ENCODE peak calls at places on chromosomes 1 and 21, in nine cellular contexts. One of them, this sample, is unnamed.

GRCh38 chr1:197967066-197967465 is 49.9 kb downstream of the LHX9 start:
- DNase-seq in GM13976: no peak
- DNase-seq in stimulated activated CD4-positive, alpha-beta T cell treated with anti-CD3 and anti-CD28 coated beads, TNF-alpha, amount 100 ng/mL, for 48 hours: no peak
- DNase-seq in psoas muscle: no peak
- DNase-seq in NCI-H1436: no peak
- DNase-seq in memory B cell: no peak
- DNase-seq in NCI-H1105: no peak
- DNase-seq in heart right ventricle: no peak
- DNase-seq in dermis blood vessel endothelial cell: no peak
- DNase-seq in this sample: no peak

GRCh38 chr21:42609806-42610205 is 43.6 kb upstream of the PDE9A start:
- DNase-seq in GM13976: no peak
- DNase-seq in stimulated activated CD4-positive, alpha-beta T cell treated with anti-CD3 and anti-CD28 coated beads, TNF-alpha, amount 100 ng/mL, for 48 hours: peak; percentile 27
- DNase-seq in psoas muscle: no peak
- DNase-seq in NCI-H1436: no peak
- DNase-seq in memory B cell: no peak
- DNase-seq in NCI-H1105: no peak
- DNase-seq in heart right ventricle: no peak
- DNase-seq in dermis blood vessel endothelial cell: no peak
- DNase-seq in this sample: no peak

GRCh38 chr1:200966934-200967333 is 56.6 kb downstream of the KIF21B start:
- DNase-seq in GM13976: no peak
- DNase-seq in stimulated activated CD4-positive, alpha-beta T cell treated with anti-CD3 and anti-CD28 coated beads, TNF-alpha, amount 100 ng/mL, for 48 hours: no peak
- DNase-seq in psoas muscle: no peak
- DNase-seq in NCI-H1436: no peak
- DNase-seq in memory B cell: no peak
- DNase-seq in NCI-H1105: no peak
- DNase-seq in heart right ventricle: no peak
- DNase-seq in dermis blood vessel endothelial cell: no peak
- DNase-seq in this sample: no peak

GRCh38 chr1:209435654-209436566 is 147.6 kb upstream of the CAMK1G start:
- DNase-seq in GM13976: peak; percentile 54
- DNase-seq in stimulated activated CD4-positive, alpha-beta T cell treated with anti-CD3 and anti-CD28 coated beads, TNF-alpha, amount 100 ng/mL, for 48 hours: peak; percentile 30
- DNase-seq in psoas muscle: peak; percentile 71
- DNase-seq in NCI-H1436: peak; percentile 65
- DNase-seq in memory B cell: no peak
- DNase-seq in NCI-H1105: peak; percentile 58
- DNase-seq in heart right ventricle: peak; percentile 62
- DNase-seq in dermis blood vessel endothelial cell: peak; percentile 67
- DNase-seq in this sample: peak; percentile 90

GRCh38 chr1:207459008-207459407 is 4.9 kb downstream of the CR2 start:
- DNase-seq in GM13976: no peak
- DNase-seq in stimulated activated CD4-positive, alpha-beta T cell treated with anti-CD3 and anti-CD28 coated beads, TNF-alpha, amount 100 ng/mL, for 48 hours: no peak
- DNase-seq in psoas muscle: no peak
- DNase-seq in NCI-H1436: no peak
- DNase-seq in memory B cell: no peak
- DNase-seq in NCI-H1105: no peak
- DNase-seq in heart right ventricle: no peak
- DNase-seq in dermis blood vessel endothelial cell: no peak
- DNase-seq in this sample: no peak

GRCh38 chr1:217078010-217078704 is 354.9 kb upstream of the ESRRG start:
- DNase-seq in GM13976: no peak
- DNase-seq in stimulated activated CD4-positive, alpha-beta T cell treated with anti-CD3 and anti-CD28 coated beads, TNF-alpha, amount 100 ng/mL, for 48 hours: no peak
- DNase-seq in psoas muscle: no peak
- DNase-seq in NCI-H1436: no peak
- DNase-seq in memory B cell: no peak
- DNase-seq in NCI-H1105: no peak
- DNase-seq in heart right ventricle: no peak
- DNase-seq in dermis blood vessel endothelial cell: no peak
- DNase-seq in this sample: no peak

GRCh38 chr1:41672173-41672572 is 187.7 kb upstream of the EDN2 start:
- DNase-seq in GM13976: no peak
- DNase-seq in stimulated activated CD4-positive, alpha-beta T cell treated with anti-CD3 and anti-CD28 coated beads, TNF-alpha, amount 100 ng/mL, for 48 hours: no peak
- DNase-seq in psoas muscle: no peak
- DNase-seq in NCI-H1436: no peak
- DNase-seq in memory B cell: no peak
- DNase-seq in NCI-H1105: no peak
- DNase-seq in heart right ventricle: no peak
- DNase-seq in dermis blood vessel endothelial cell: no peak
- DNase-seq in this sample: peak; percentile 87

GRCh38 chr1:234230414-234230862 is 142.8 kb upstream of the COA6 start:
- DNase-seq in GM13976: peak; percentile 43
- DNase-seq in stimulated activated CD4-positive, alpha-beta T cell treated with anti-CD3 and anti-CD28 coated beads, TNF-alpha, amount 100 ng/mL, for 48 hours: no peak
- DNase-seq in psoas muscle: no peak
- DNase-seq in NCI-H1436: no peak
- DNase-seq in memory B cell: no peak
- DNase-seq in NCI-H1105: no peak
- DNase-seq in heart right ventricle: no peak
- DNase-seq in dermis blood vessel endothelial cell: no peak
- DNase-seq in this sample: no peak

GRCh38 chr1:5815716-5816115 is 176.5 kb downstream of the NPHP4 start:
- DNase-seq in GM13976: no peak
- DNase-seq in stimulated activated CD4-positive, alpha-beta T cell treated with anti-CD3 and anti-CD28 coated beads, TNF-alpha, amount 100 ng/mL, for 48 hours: no peak
- DNase-seq in psoas muscle: no peak
- DNase-seq in NCI-H1436: no peak
- DNase-seq in memory B cell: no peak
- DNase-seq in NCI-H1105: no peak
- DNase-seq in heart right ventricle: no peak
- DNase-seq in dermis blood vessel endothelial cell: no peak
- DNase-seq in this sample: no peak

GRCh38 chr1:57874426-57874825 is 450.6 kb upstream of the DAB1 start:
- DNase-seq in GM13976: no peak
- DNase-seq in stimulated activated CD4-positive, alpha-beta T cell treated with anti-CD3 and anti-CD28 coated beads, TNF-alpha, amount 100 ng/mL, for 48 hours: no peak
- DNase-seq in psoas muscle: no peak
- DNase-seq in NCI-H1436: peak; percentile 4
- DNase-seq in memory B cell: no peak
- DNase-seq in NCI-H1105: peak; percentile 39
- DNase-seq in heart right ventricle: no peak
- DNase-seq in dermis blood vessel endothelial cell: no peak
- DNase-seq in this sample: no peak

GRCh38 chr1:64894438-64895196 is 71.7 kb downstream of the JAK1 start:
- DNase-seq in GM13976: no peak
- DNase-seq in stimulated activated CD4-positive, alpha-beta T cell treated with anti-CD3 and anti-CD28 coated beads, TNF-alpha, amount 100 ng/mL, for 48 hours: no peak
- DNase-seq in psoas muscle: no peak
- DNase-seq in NCI-H1436: no peak
- DNase-seq in memory B cell: no peak
- DNase-seq in NCI-H1105: no peak
- DNase-seq in heart right ventricle: no peak
- DNase-seq in dermis blood vessel endothelial cell: no peak
- DNase-seq in this sample: no peak

GRCh38 chr1:46487818-46488218 is 1.8 kb upstream of the DMBX1 start:
- DNase-seq in GM13976: no peak
- DNase-seq in stimulated activated CD4-positive, alpha-beta T cell treated with anti-CD3 and anti-CD28 coated beads, TNF-alpha, amount 100 ng/mL, for 48 hours: no peak
- DNase-seq in psoas muscle: no peak
- DNase-seq in NCI-H1436: peak; percentile 45
- DNase-seq in memory B cell: no peak
- DNase-seq in NCI-H1105: no peak
- DNase-seq in heart right ventricle: no peak
- DNase-seq in dermis blood vessel endothelial cell: peak; percentile 28
- DNase-seq in this sample: no peak

GRCh38 chr1:69993787-69994186 is 211.6 kb downstream of the LRRC40 start:
- DNase-seq in GM13976: no peak
- DNase-seq in stimulated activated CD4-positive, alpha-beta T cell treated with anti-CD3 and anti-CD28 coated beads, TNF-alpha, amount 100 ng/mL, for 48 hours: no peak
- DNase-seq in psoas muscle: no peak
- DNase-seq in NCI-H1436: no peak
- DNase-seq in memory B cell: no peak
- DNase-seq in NCI-H1105: no peak
- DNase-seq in heart right ventricle: no peak
- DNase-seq in dermis blood vessel endothelial cell: no peak
- DNase-seq in this sample: no peak